ENCODE peak calls at places on chromosome 5, in six cellular contexts. R, E, B, L, X and W are unnamed samples.
A peak's percentile ranks its signal among the peaks of the same experiment; 100 is the strongest.

GRCh38 chr5:146699129-146699528 is 179.4 kb downstream of the PPP2R2B start:
- DNase-seq in R (no peak), E (no peak), B (no peak), L (no peak), X (no peak), W (no peak)

GRCh38 chr5:40001796-40002195 is 577.0 kb upstream of the DAB2 start:
- DNase-seq in R (no peak), E (no peak), B (no peak), L (no peak), X (no peak), W (no peak)

GRCh38 chr5:133820516-133820915 is 147.9 kb downstream of the C5orf15 start:
- DNase-seq in R (no peak), E (no peak), B (no peak), L (no peak), X (no peak), W (no peak)

GRCh38 chr5:160792281-160792680 is 59.7 kb downstream of the ATP10B start:
- DNase-seq in R (no peak), E (no peak), B (no peak), L (no peak), X (no peak), W (no peak)

GRCh38 chr5:78985407-78986223 is 505 bp upstream of the ARSB start:
- DNase-seq in R (no peak), E (peak; percentile 79), B (peak; percentile 24), L (no peak), X (peak; percentile 44), W (peak; percentile 22)

GRCh38 chr5:113331201-113331551 is 103.6 kb downstream of the TSSK1B start:
- DNase-seq in R (no peak), E (no peak), B (no peak), L (no peak), X (peak; percentile 64), W (no peak)

GRCh38 chr5:147483197-147483790 is 26.6 kb downstream of the DPYSL3 start:
- DNase-seq in R (no peak), E (no peak), B (no peak), L (no peak), X (no peak), W (no peak)

GRCh38 chr5:150488519-150489357 is 19.2 kb upstream of the NDST1 start:
- DNase-seq in R (no peak), E (peak; percentile 61), B (peak; percentile 57), L (no peak), X (peak; percentile 75), W (no peak)

GRCh38 chr5:7518947-7519560 is 123.1 kb downstream of the ADCY2 start:
- DNase-seq in R (no peak), E (no peak), B (no peak), L (no peak), X (no peak), W (no peak)

GRCh38 chr5:77560677-77561263 is 68.7 kb upstream of the WDR41 start:
- DNase-seq in R (no peak), E (no peak), B (no peak), L (peak; percentile 66), X (peak; percentile 70), W (no peak)

GRCh38 chr5:126917918-126918623 is 112.3 kb downstream of the MARCHF3 start:
- DNase-seq in R (peak; percentile 56), E (peak; percentile 23), B (no peak), L (no peak), X (peak; percentile 29), W (no peak)

GRCh38 chr5:104130320-104130719 is 567.7 kb upstream of the NUDT12 start:
- DNase-seq in R (no peak), E (no peak), B (no peak), L (no peak), X (no peak), W (no peak)

GRCh38 chr5:148846930-148847329 is 20.5 kb downstream of the ADRB2 start:
- DNase-seq in R (no peak), E (no peak), B (no peak), L (no peak), X (no peak), W (no peak)

GRCh38 chr5:167049043-167049663 is 1242.3 kb upstream of the WWC1 start:
- DNase-seq in R (peak; percentile 27), E (peak; percentile 21), B (peak; percentile 53), L (peak; percentile 44), X (peak; percentile 71), W (no peak)

GRCh38 chr5:140113180-140113698 is 670 bp upstream of the PURA start:
- DNase-seq in R (no peak), E (peak; percentile 19), B (no peak), L (no peak), X (no peak), W (no peak)

GRCh38 chr5:32534056-32534455 is 51.3 kb upstream of the SUB1 start:
- DNase-seq in R (no peak), E (no peak), B (no peak), L (no peak), X (peak; percentile 48), W (no peak)

GRCh38 chr5:178413992-178414391 is 176.2 kb downstream of the COL23A1 start:
- DNase-seq in R (no peak), E (no peak), B (no peak), L (no peak), X (no peak), W (no peak)

GRCh38 chr5:178564842-178565550 is 25.2 kb downstream of the COL23A1 start:
- DNase-seq in R (no peak), E (no peak), B (no peak), L (no peak), X (no peak), W (no peak)

GRCh38 chr5:33817301-33817700 is 74.5 kb downstream of the ADAMTS12 start:
- DNase-seq in R (no peak), E (no peak), B (no peak), L (no peak), X (no peak), W (no peak)

GRCh38 chr5:154138701-154139100 is 51.8 kb upstream of the GALNT10 start:
- DNase-seq in R (no peak), E (peak; percentile 37), B (no peak), L (no peak), X (peak; percentile 13), W (no peak)

GRCh38 chr5:5421149-5421960 is 1.1 kb upstream of the ICE1 start:
- DNase-seq in R (no peak), E (no peak), B (peak; percentile 17), L (peak; percentile 45), X (peak; percentile 18), W (no peak)

GRCh38 chr5:5886812-5887486 is 464.5 kb downstream of the ICE1 start:
- DNase-seq in R (no peak), E (no peak), B (no peak), L (peak; percentile 3), X (no peak), W (no peak)

GRCh38 chr5:158758666-158759065 is 341.1 kb downstream of the EBF1 start:
- DNase-seq in R (no peak), E (no peak), B (no peak), L (no peak), X (no peak), W (no peak)

GRCh38 chr5:140594169-140594568 is 29.5 kb downstream of the SLC35A4 start:
- DNase-seq in R (no peak), E (no peak), B (no peak), L (no peak), X (no peak), W (no peak)

GRCh38 chr5:19987594-19988345 is at the start of gene CDH18:
- DNase-seq in R (no peak), E (peak; percentile 72), B (peak; percentile 14), L (no peak), X (peak; percentile 59), W (no peak)